ENCODE peak calls at places on chromosomes 1 and 21, in four cellular contexts. I is aorta; Q is tibial artery; F is CD4-positive, CD25-positive, alpha-beta regulatory T cell. E is an unnamed sample.
A peak's percentile ranks its signal among the peaks of the same experiment; 100 is the strongest.

GRCh38 chr1:31954607-31955283 is 16.6 kb upstream of the PTP4A2 start:
- DNase-seq in I (peak; percentile 93), Q (peak; percentile 93), F (no peak), E (no peak)

GRCh38 chr1:111448482-111448917 is 556 bp downstream of the WDR77 start:
- DNase-seq in I (no peak), Q (no peak), F (no peak), E (no peak)

GRCh38 chr1:214316597-214316996 is 35.6 kb downstream of the SMYD2 start:
- DNase-seq in I (no peak), Q (no peak), F (no peak), E (no peak)

GRCh38 chr1:74199504-74199903 is 1.5 kb downstream of the FPGT start:
- DNase-seq in I (no peak), Q (no peak), F (no peak), E (no peak)

GRCh38 chr1:2785631-2786328 is 15.7 kb downstream of the TTC34 start:
- DNase-seq in I (peak; percentile 69), Q (peak; percentile 61), F (no peak), E (no peak)

GRCh38 chr1:235659186-235659771 is 9.7 kb upstream of the GNG4 start:
- DNase-seq in I (no peak), Q (no peak), F (no peak), E (no peak)

GRCh38 chr1:100065183-100065968 is 67.4 kb downstream of the SASS6 start:
- DNase-seq in I (no peak), Q (no peak), F (no peak), E (no peak)

GRCh38 chr1:26114165-26114927 is 2.7 kb downstream of the PDIK1L start:
- DNase-seq in I (no peak), Q (no peak), F (no peak), E (no peak)

GRCh38 chr1:113913312-113913668 is 8.2 kb downstream of the DCLRE1B start:
- DNase-seq in I (no peak), Q (no peak), F (no peak), E (no peak)

GRCh38 chr1:18256318-18257235 is 149.0 kb downstream of the IGSF21 start:
- DNase-seq in I (no peak), Q (no peak), F (no peak), E (no peak)

DNA sequence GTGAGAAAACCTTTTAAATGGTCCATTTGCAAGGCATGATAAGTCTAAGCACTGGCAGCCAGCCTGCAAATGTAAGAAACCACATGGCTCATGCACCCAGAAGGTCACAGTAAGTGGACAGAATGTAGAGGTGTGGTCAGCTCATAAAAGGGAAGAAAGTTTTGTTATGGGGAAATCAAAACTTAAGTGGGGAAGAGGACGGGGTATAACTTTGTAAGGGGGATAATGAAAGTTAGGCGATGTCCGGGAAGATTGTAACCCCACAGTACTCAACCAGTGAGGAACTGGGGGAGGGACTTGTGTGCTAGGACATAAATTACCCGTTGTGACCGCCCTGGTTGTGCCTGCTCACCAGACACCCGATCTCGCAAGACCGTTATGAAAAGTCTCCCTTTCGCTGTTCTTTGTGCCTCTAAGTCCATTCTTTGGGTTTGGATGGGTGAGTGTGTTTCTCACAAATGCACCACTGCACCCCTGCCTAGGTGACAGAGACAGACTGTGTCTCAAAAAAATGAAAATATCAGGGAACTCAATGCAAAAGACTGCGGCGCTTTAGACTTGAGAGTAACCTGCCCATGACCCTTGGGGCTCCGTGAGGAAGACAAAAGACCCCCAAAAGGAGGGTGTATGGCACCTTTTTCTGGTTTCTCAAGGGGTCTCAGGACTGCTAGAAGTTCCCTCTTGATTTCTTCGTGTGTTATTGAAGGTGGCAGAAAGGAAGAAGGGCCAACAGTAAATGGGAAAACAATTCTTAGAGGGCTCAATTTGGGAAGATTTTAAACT is 28.6 kb upstream of the ZNF496 start:
- DNase-seq in I (no peak), Q (peak; percentile 70), F (no peak), E (no peak)
- H3K4me3 ChIP-seq in I (no peak overlapping the region), Q (peak overlapping the region; percentile 32), F (no peak overlapping the region), E (no peak overlapping the region)

GRCh38 chr1:204081156-204081790 is 8.4 kb downstream of the SOX13 start:
- DNase-seq in I (peak; percentile 64), Q (no peak), F (no peak), E (no peak)

GRCh38 chr1:204079608-204079999 is 6.7 kb downstream of the SOX13 start:
- DNase-seq in I (peak; percentile 41), Q (peak; percentile 59), F (no peak), E (no peak)

GRCh38 chr1:204080163-204080903 is 7.4 kb downstream of the SOX13 start:
- DNase-seq in I (peak; percentile 95), Q (peak; percentile 98), F (no peak), E (no peak)

GRCh38 chr1:204083491-204083890 is 10.6 kb downstream of the SOX13 start:
- DNase-seq in I (peak; percentile 42), Q (no peak), F (no peak), E (no peak)

GRCh38 chr1:204081791-204082513 is 9.0 kb downstream of the SOX13 start:
- DNase-seq in I (peak; percentile 43), Q (no peak), F (no peak), E (no peak)
- H3K27ac ChIP-seq in I (peak overlapping the region; percentile 23), Q (peak overlapping the region; percentile 95), F (no peak overlapping the region), E (no peak overlapping the region)

GRCh38 chr1:15179485-15179883 is 25.9 kb downstream of the TMEM51 start:
- DNase-seq in I (no peak), Q (no peak), F (no peak), E (no peak)
- H3K4me1 ChIP-seq in I (no peaks in the 10 kb centered on the region), Q (peaks cover 15% of the 10 kb centered on the region), F (no peaks in the 10 kb centered on the region), E (no peaks in the 10 kb centered on the region)

GRCh38 chr1:157983787-157984186 is 9.7 kb upstream of the KIRREL1 start:
- DNase-seq in I (no peak), Q (no peak), F (no peak), E (no peak)

GRCh38 chr1:157982111-157982510 is 11.3 kb upstream of the KIRREL1 start:
- DNase-seq in I (no peak), Q (no peak), F (no peak), E (no peak)

GRCh38 chr1:157975216-157975615 is 18.2 kb upstream of the KIRREL1 start:
- DNase-seq in I (no peak), Q (no peak), F (no peak), E (no peak)

GRCh38 chr1:157984469-157984868 is 9.0 kb upstream of the KIRREL1 start:
- DNase-seq in I (no peak), Q (no peak), F (no peak), E (no peak)

DNA sequence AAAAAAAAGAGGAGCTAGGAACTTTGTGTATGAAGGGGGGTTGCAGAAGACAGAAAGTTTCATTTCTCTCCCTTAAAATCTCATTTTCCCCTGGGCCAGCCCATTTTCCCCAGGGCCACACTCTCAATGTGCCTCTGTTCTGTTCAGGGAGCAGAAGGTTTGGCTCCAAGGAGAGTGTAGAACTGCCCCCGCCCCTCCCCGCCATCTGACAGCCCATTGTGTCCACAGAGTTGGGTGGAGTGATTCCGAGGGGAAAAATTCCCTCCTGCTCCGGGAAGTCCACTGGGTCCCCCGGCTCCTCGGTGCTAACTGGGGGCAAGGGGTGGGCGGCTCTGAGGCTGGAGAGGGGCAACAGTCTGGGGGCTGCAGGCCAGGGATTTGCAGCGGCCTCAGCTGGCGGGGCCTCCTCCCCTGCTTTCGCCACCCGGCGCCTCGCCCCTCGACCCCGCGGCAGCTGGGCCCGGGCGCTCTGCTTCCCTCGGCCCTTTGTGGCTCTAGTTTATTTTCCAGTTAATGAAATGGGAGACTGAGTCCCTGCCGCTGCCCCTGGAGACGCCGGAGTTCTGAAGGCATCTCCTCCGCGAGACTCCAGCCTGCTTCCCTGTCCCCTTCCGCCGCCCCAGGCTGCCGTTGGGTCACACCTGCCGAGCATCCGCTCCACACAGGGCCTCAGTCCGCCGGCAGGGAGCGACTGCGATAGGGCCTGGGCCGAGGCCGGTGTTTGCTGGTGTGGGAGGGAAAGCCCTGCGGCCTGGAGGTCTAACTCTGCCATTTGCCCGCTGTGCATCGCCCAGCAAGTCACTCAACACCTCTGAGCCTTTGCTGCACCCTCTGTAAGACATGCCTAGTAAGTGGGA is 14.7 kb upstream of the KIRREL1 start:
- DNase-seq in I (no peak), Q (no peak), F (no peak), E (no peak)
- H3K4me3 ChIP-seq in I (no peak overlapping the region), Q (peak overlapping the region; percentile 17), F (no peak overlapping the region), E (no peak overlapping the region)

DNA sequence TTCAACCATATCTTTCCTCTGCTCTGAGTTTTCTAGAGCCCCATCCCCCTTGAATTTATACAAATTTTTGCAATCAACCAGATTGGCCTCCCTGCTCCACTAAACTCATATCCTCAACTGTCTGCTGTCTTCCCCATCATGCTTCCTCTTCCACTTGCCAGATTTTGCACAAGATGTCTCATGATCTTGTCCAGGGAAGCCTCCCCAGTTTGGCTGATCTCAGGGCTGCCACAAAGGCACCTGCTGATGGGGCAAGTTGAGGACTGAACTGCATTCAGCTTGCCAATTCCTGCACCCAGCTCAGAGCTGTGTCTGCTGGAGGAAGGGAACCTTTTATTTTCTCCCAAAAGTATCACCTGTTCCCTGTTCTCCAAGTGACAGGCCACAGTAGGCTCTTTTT is 3.8 kb upstream of the KCNJ9 start:
- DNase-seq in I (no peak), Q (no peak), F (no peak), E (no peak)
- H3K27ac ChIP-seq in I (no peak overlapping the region), Q (no peak overlapping the region), F (no peak overlapping the region), E (no peak overlapping the region)

GRCh38 chr1:15799928-15800835 is 7.3 kb downstream of the UQCRHL start:
- DNase-seq in I (no peak), Q (peak; percentile 82), F (no peak), E (no peak)

GRCh38 chr1:15799004-15799867 is 8.2 kb downstream of the UQCRHL start:
- DNase-seq in I (peak; percentile 94), Q (peak; percentile 97), F (no peak), E (no peak)

GRCh38 chr1:15802234-15802965 is 5.0 kb downstream of the UQCRHL start:
- DNase-seq in I (no peak), Q (no peak), F (no peak), E (no peak)

GRCh38 chr1:15796086-15796462 is 11.4 kb downstream of the UQCRHL start:
- DNase-seq in I (no peak), Q (no peak), F (no peak), E (no peak)

DNA sequence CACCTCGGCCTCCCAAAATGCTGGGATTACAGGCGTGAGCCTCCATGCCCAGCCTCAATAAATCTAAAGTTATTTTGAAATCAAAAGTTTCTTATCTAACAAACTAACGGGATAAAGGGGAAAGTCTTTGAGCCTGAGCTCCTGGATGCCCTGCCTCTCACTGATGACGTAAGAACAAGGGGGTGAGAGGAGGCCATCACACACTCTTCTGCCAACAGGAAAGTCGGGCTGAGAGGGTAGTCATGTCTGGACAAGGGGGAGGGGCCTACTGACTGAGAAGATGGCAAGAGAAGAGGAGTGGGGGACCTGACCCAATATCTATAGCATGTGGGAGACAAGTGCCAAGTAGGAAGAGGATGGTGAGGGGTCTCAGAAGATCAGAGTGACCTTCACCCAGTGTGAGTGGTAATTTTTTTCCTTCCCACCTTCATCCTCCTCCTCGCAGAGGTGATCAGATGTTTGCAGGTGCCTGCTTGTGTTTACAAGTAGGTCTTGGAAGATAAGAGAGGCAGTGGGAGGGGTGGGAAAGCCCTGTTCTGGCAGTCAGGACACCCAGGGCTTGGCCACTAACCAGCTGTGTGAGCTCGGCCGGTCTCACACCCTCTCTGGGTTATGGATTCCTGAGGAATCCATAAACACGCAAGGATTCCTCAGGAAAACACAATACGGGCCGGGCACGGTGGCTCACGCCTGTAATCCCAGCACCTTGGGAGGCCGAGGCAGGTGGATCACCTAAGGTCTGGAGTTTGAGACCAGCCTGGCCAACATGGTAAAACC is 9.6 kb downstream of the UQCRHL start:
- DNase-seq in I (no peak), Q (no peak), F (no peak), E (no peak)
- H3K4me1 ChIP-seq in I (peaks cover 5% of the 10 kb centered on the region), Q (peaks cover 99% of the 10 kb centered on the region), F (no peaks in the 10 kb centered on the region), E (no peaks in the 10 kb centered on the region)

GRCh38 chr1:87941292-87941946 is 612.7 kb downstream of the LMO4 start:
- DNase-seq in I (no peak), Q (no peak), F (no peak), E (no peak)
- H3K4me3 ChIP-seq in I (no peak overlapping the region), Q (no peak overlapping the region), F (no peak overlapping the region), E (no peak overlapping the region)

GRCh38 chr21:42164818-42165217 is 54.1 kb upstream of the ABCG1 start:
- DNase-seq in I (no peak), Q (no peak), F (no peak), E (no peak)
- H3K27ac ChIP-seq in I (no peak overlapping the region), Q (no peak overlapping the region), F (no peak overlapping the region), E (no peak overlapping the region)